ENCODE peak calls at places on chromosomes 13 and 19, in four cellular contexts. One of them, this sample, is unnamed. For H3K4me1, the result is how much of the 10 kb centered on the place peaks cover.

GRCh38 chr13:28630864-28631263 is 28.1 kb upstream of the POMP start:
- DNase-seq in transverse colon: no peak
- DNase-seq in K562: no peak
- DNase-seq in H1: no peak
- DNase-seq in this sample: no peak

GRCh38 chr19:54179921-54180452 is 7.0 kb upstream of the TMC4 start:
- DNase-seq in transverse colon: peak
- DNase-seq in K562: peak
- DNase-seq in H1: peak
- DNase-seq in this sample: no peak

GRCh38 chr13:61156753-61157152 is 258.9 kb downstream of the PCDH20 start:
- DNase-seq in transverse colon: no peak
- DNase-seq in K562: no peak
- DNase-seq in H1: no peak
- DNase-seq in this sample: no peak

GRCh38 chr19:14058182-14059092 is 3.4 kb downstream of the PALM3 start:
- DNase-seq in transverse colon: no peak
- DNase-seq in K562: no peak
- DNase-seq in H1: no peak
- DNase-seq in this sample: no peak

GRCh38 chr13:27975579-27976361 is 6.7 kb upstream of the CDX2 start:
- DNase-seq in transverse colon: peak
- DNase-seq in K562: no peak
- DNase-seq in H1: peak
- DNase-seq in this sample: no peak

GRCh38 chr19:33795370-33796163 is 1.1 kb upstream of the KCTD15 start:
- DNase-seq in transverse colon: peak
- DNase-seq in K562: peak
- DNase-seq in H1: peak
- DNase-seq in this sample: peak

GRCh38 chr19:1935484-1936208 is 5.3 kb upstream of the CSNK1G2 start:
- DNase-seq in transverse colon: no peak
- DNase-seq in K562: peak
- DNase-seq in H1: no peak
- DNase-seq in this sample: no peak

GRCh38 chr19:49374665-49375434 is 11.2 kb downstream of the DKKL1 start:
- DNase-seq in transverse colon: no peak
- DNase-seq in K562: no peak
- DNase-seq in H1: no peak
- DNase-seq in this sample: no peak

DNA sequence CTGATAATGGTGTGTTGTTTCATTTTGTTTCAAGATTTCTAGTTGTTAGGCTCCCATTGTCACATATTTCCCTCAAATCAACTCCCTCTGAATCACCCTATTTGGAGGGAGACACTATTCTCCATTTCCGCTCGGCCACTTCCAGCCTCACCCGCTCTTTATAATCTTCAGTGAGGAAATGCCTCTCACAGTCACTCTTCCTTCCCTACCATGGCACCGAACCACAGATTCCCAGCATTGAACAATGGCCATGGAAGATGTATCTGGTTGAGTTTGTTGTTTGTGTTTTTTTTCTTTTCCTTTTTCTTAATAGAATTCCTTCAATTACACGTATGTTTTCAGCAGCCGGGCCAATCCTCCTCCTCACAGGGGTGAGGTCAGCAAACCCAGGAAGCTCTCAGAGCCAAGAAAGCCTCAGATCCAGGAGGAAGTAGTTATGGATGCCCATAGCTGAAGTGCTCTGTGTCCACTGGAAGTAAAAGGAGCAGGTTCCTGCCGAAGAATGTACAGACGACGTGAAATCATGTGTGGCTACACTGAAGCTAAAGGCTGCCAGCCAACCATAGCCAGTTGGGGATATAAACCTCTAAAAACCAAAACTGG is 472.1 kb downstream of the FOXO1 start:
- DNase-seq in transverse colon: no peak
- DNase-seq in K562: no peak
- DNase-seq in H1: no peak
- DNase-seq in this sample: no peak
- H3K4me1 ChIP-seq in transverse colon: under half
- H3K4me1 ChIP-seq in K562: under half
- H3K4me1 ChIP-seq in H1: under half
- H3K4me1 ChIP-seq in this sample: under half

DNA sequence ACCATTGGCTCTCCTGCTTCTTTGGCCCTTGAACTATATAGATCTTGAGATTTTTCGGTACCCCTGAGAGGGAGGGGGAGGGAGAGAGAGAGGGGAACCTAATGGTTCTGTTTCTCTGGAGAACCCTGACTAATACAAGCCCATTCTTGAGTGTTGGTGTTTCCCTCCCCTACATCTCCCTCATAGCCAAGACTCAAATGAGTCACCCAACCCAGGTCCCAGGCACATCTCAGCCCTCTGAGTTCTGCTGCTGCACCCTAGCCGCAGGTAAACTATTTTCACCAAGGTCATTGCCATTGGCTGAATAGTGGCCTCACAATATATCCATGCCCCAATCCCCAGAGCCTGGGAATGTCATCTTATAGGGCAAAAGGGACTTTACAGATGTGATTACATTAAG is 225.8 kb upstream of the MAB21L1 start:
- DNase-seq in transverse colon: no peak
- DNase-seq in K562: no peak
- DNase-seq in H1: no peak
- DNase-seq in this sample: no peak
- TF ChIP-seq EP300 in transverse colon: no peak
- TF ChIP-seq EP300 in K562: no peak
- TF ChIP-seq EP300 in H1: no peak
- TF ChIP-seq EP300 in this sample: no peak

GRCh38 chr13:113903912-113904311 is 40.0 kb upstream of the GAS6 start:
- DNase-seq in transverse colon: no peak
- DNase-seq in K562: no peak
- DNase-seq in H1: no peak
- DNase-seq in this sample: no peak
- H3K4me1 ChIP-seq in transverse colon: under half
- H3K4me1 ChIP-seq in K562: under half
- H3K4me1 ChIP-seq in H1: under half
- H3K4me1 ChIP-seq in this sample: under half

GRCh38 chr19:45886427-45887310 is 728 bp upstream of the IRF2BP1 start:
- DNase-seq in transverse colon: peak
- DNase-seq in K562: peak
- DNase-seq in H1: peak
- DNase-seq in this sample: peak
- TF ChIP-seq EP300 in transverse colon: no peak
- TF ChIP-seq EP300 in K562: no peak
- TF ChIP-seq EP300 in H1: no peak
- TF ChIP-seq EP300 in this sample: no peak

This sample was measured in upper lobe of left lung.